ENCODE peak calls at places on chromosomes 12 and 14, in four cellular contexts. B, D, U and T are unnamed samples.

GRCh38 chr14:49173765-49174373 is 412.3 kb downstream of the RPS29 start:
- DNase-seq in B (no peak), U (peak; percentile 46), D (peak; percentile 86), T (peak; percentile 47)

GRCh38 chr14:90924618-90925345 is 108.6 kb upstream of the TTC7B start:
- DNase-seq in B (no peak), D (no peak), U (no peak), T (no peak)

GRCh38 chr12:115312901-115313300 is 628.9 kb upstream of the TBX3 start:
- DNase-seq in D (no peak), U (no peak), B (no peak), T (no peak)

GRCh38 chr14:69424139-69424923 is 25.8 kb downstream of the SLC39A9 start:
- DNase-seq in U (no peak), D (no peak), B (no peak), T (no peak)

GRCh38 chr14:91114079-91115065 is 499 bp downstream of the DGLUCY start:
- DNase-seq in D (peak; percentile 76), B (peak; percentile 58), U (peak; percentile 84), T (peak; percentile 75)

GRCh38 chr12:118120579-118121363 is 15.2 kb upstream of the PEBP1 start:
- DNase-seq in B (peak; percentile 81), D (peak; percentile 80), U (peak; percentile 88), T (peak; percentile 98)

GRCh38 chr12:915090-915489 is 34.4 kb downstream of the RAD52 start:
- DNase-seq in U (peak; percentile 26), B (no peak), D (no peak), T (no peak)

GRCh38 chr14:105398726-105399440 is 545 bp downstream of the TEX22 start:
- DNase-seq in B (no peak), U (peak; percentile 92), D (peak; percentile 76), T (no peak)

GRCh38 chr12:58502236-58502635 is 418.1 kb downstream of the LRIG3 start:
- DNase-seq in B (no peak), U (no peak), D (peak; percentile 66), T (no peak)

GRCh38 chr14:81236138-81236537 is 15.4 kb upstream of the GTF2A1 start:
- DNase-seq in D (no peak), U (no peak), B (no peak), T (no peak)

GRCh38 chr12:109581856-109582255 is 8.3 kb downstream of the MVK start:
- DNase-seq in D (no peak), U (no peak), B (peak; percentile 66), T (no peak)

GRCh38 chr12:1606021-1606622 is 11.7 kb upstream of the FBXL14 start:
- DNase-seq in D (peak; percentile 55), B (peak; percentile 96), U (peak; percentile 66), T (no peak)

GRCh38 chr14:103543721-103544626 is 15.0 kb downstream of the TRMT61A start:
- DNase-seq in D (no peak), B (peak; percentile 51), U (peak; percentile 73), T (no peak)

GRCh38 chr14:60250318-60251035 is 1.5 kb downstream of the PPM1A start:
- DNase-seq in D (peak; percentile 75), B (no peak), U (peak; percentile 14), T (no peak)

GRCh38 chr14:88385212-88386101 is at the start of gene SPATA7:
- DNase-seq in D (peak; percentile 94), B (peak; percentile 96), U (peak; percentile 89), T (peak; percentile 77)

GRCh38 chr12:2023365-2023764 is 19.1 kb upstream of the DCP1B start:
- DNase-seq in D (no peak), B (no peak), U (no peak), T (no peak)

GRCh38 chr12:10389941-10390340 is at the start of gene KLRK1:
- DNase-seq in B (no peak), U (no peak), D (no peak), T (no peak)

GRCh38 chr12:72380441-72380840 is 108.3 kb downstream of the TRHDE start:
- DNase-seq in B (no peak), U (no peak), D (no peak), T (no peak)

GRCh38 chr12:113875681-113876080 is 90.4 kb downstream of the RBM19 start:
- DNase-seq in D (no peak), B (no peak), U (no peak), T (no peak)

GRCh38 chr12:26872623-26873022 is 39.6 kb upstream of the ITPR2 start:
- DNase-seq in D (no peak), U (no peak), B (no peak), T (no peak)

GRCh38 chr12:65784616-65785015 is 39.7 kb upstream of the HMGA2 start:
- DNase-seq in B (no peak), D (no peak), U (no peak), T (no peak)

GRCh38 chr12:103441437-103442186 is 54.2 kb downstream of the C12orf42 start:
- DNase-seq in U (no peak), D (no peak), B (no peak), T (no peak)

GRCh38 chr12:42552822-42553221 is 36.7 kb downstream of the PRICKLE1 start:
- DNase-seq in B (no peak), D (no peak), U (peak; percentile 33), T (no peak)

GRCh38 chr12:75738486-75738885 is 227.1 kb upstream of the KRR1 start:
- DNase-seq in B (no peak), D (no peak), U (no peak), T (no peak)

GRCh38 chr12:46460682-46461215 is 88.2 kb upstream of the SLC38A2 start:
- DNase-seq in B (no peak), D (no peak), U (no peak), T (no peak)

GRCh38 chr12:5768171-5768879 is 176.7 kb downstream of the ANO2 start:
- DNase-seq in D (no peak), B (peak; percentile 76), U (no peak), T (no peak)

GRCh38 chr12:31650927-31651326 is 8.6 kb upstream of the ETFBKMT start:
- DNase-seq in D (peak; percentile 80), U (no peak), B (no peak), T (no peak)

GRCh38 chr12:7017870-7018349 is 366 bp downstream of the LPCAT3 start:
- DNase-seq in B (no peak), U (no peak), D (peak; percentile 90), T (peak; percentile 9)

GRCh38 chr14:72201645-72202044 is 269.4 kb downstream of the RGS6 start:
- DNase-seq in D (no peak), B (no peak), U (no peak), T (no peak)

GRCh38 chr12:27179399-27180214 is 64.5 kb upstream of the STK38L start:
- DNase-seq in B (no peak), U (no peak), D (no peak), T (no peak)

GRCh38 chr14:70441641-70442040 is 10.3 kb upstream of the ADAM21 start:
- DNase-seq in U (no peak), B (no peak), D (no peak), T (no peak)

GRCh38 chr14:49220492-49220891 is 365.7 kb downstream of the RPS29 start:
- DNase-seq in D (no peak), B (no peak), U (no peak), T (no peak)

GRCh38 chr14:52906141-52906601 is 44.7 kb downstream of the FERMT2 start:
- DNase-seq in D (no peak), B (no peak), U (no peak), T (no peak)

GRCh38 chr14:99512571-99513182 is 31.5 kb downstream of the CCNK start:
- DNase-seq in D (no peak), B (no peak), U (no peak), T (no peak)

GRCh38 chr14:71498151-71498734 is 434.0 kb upstream of the RGS6 start:
- DNase-seq in D (no peak), U (no peak), B (no peak), T (no peak)

GRCh38 chr12:49190317-49190716 is 1.4 kb upstream of the TUBA1A start:
- DNase-seq in D (peak; percentile 84), U (peak; percentile 10), B (no peak), T (no peak)

GRCh38 chr12:95318071-95318545 is 100.5 kb downstream of the VEZT start:
- DNase-seq in D (no peak), U (no peak), B (no peak), T (no peak)

GRCh38 chr12:107759410-107759809 is 1.5 kb downstream of the PRDM4 start:
- DNase-seq in D (peak; percentile 47), B (no peak), U (no peak), T (no peak)